ENCODE peak calls at places on chromosome 17, in four cellular contexts. M is PC-9, Y is left ventricle myocardium inferior, L is esophagus squamous epithelium. O is an unnamed sample.

GRCh38 chr17:2893422-2893914 is 97.2 kb downstream of the RAP1GAP2 start:
- DNase-seq in M (peak; percentile 91), L (no peak), Y (no peak), O (no peak)

GRCh38 chr17:41019415-41019814 is 7.6 kb downstream of the KRTAP1-5 start:
- DNase-seq in L (no peak), M (no peak), Y (no peak), O (no peak)

GRCh38 chr17:34110315-34110714 is 144.8 kb upstream of the CCL2 start:
- DNase-seq in L (no peak), M (no peak), Y (no peak), O (no peak)

GRCh38 chr17:13568746-13569739 is 32.7 kb downstream of the HS3ST3A1 start:
- DNase-seq in Y (no peak), L (no peak), M (no peak), O (no peak)

GRCh38 chr17:4822835-4823234 is 10.3 kb upstream of the MINK1 start:
- DNase-seq in L (no peak), M (no peak), Y (no peak), O (no peak)

GRCh38 chr17:77235370-77236080 is 94.8 kb downstream of the SEC14L1 start:
- DNase-seq in M (no peak), Y (peak; percentile 45), L (no peak), O (peak; percentile 82)

GRCh38 chr17:83065660-83066542 is 13.5 kb upstream of the METRNL start:
- DNase-seq in L (no peak), M (no peak), Y (peak; percentile 11), O (peak; percentile 37)

GRCh38 chr17:57305918-57306317 is 49.6 kb downstream of the MSI2 start:
- DNase-seq in M (peak; percentile 60), L (no peak), Y (no peak), O (no peak)

GRCh38 chr17:68255731-68256538 is 8.1 kb downstream of the AMZ2 start:
- DNase-seq in L (no peak), M (no peak), Y (no peak), O (no peak)

GRCh38 chr17:12953126-12953525 is 64.7 kb downstream of the ELAC2 start:
- DNase-seq in Y (no peak), L (no peak), M (no peak), O (no peak)

GRCh38 chr17:3512512-3513171 is 36.8 kb downstream of the ASPA start:
- DNase-seq in M (no peak), Y (peak; percentile 84), L (no peak), O (peak; percentile 90)

GRCh38 chr17:65855245-65855644 is 293.8 kb upstream of the AXIN2 start:
- DNase-seq in M (peak; percentile 77), Y (no peak), L (no peak), O (no peak)

GRCh38 chr17:48616719-48617514 is 1.8 kb upstream of the HOXB8 start:
- DNase-seq in Y (no peak), L (no peak), M (no peak), O (no peak)

GRCh38 chr17:48614904-48615211 is 234 bp downstream of the HOXB8 start:
- DNase-seq in M (no peak), Y (no peak), L (no peak), O (no peak)

GRCh38 chr17:48613862-48614694 is 1.0 kb downstream of the HOXB8 start:
- DNase-seq in M (no peak), L (no peak), Y (no peak), O (no peak)

GRCh38 chr17:48615963-48616718 is 1.0 kb upstream of the HOXB8 start:
- DNase-seq in L (no peak), Y (no peak), M (no peak), O (no peak)

GRCh38 chr17:48615212-48615962 is at the start of gene HOXB8:
- DNase-seq in L (no peak), Y (no peak), M (no peak), O (no peak)
- H3K4me3 ChIP-seq in L (no peak within 1 kb of the TSS), Y (peak within 1 kb of the TSS; percentile 35), M (no peak within 1 kb of the TSS), O (no peak within 1 kb of the TSS)

GRCh38 chr17:63934391-63935112 is 2.4 kb upstream of the CD79B start:
- DNase-seq in Y (no peak), M (no peak), L (no peak), O (no peak)

GRCh38 chr17:63929860-63930766 is 2.0 kb downstream of the CD79B start:
- DNase-seq in L (no peak), Y (no peak), M (no peak), O (no peak)

GRCh38 chr17:63932008-63932561 is at the start of gene CD79B:
- DNase-seq in Y (no peak), L (no peak), M (no peak), O (no peak)

GRCh38 chr17:63930951-63931575 is 1.1 kb downstream of the CD79B start:
- DNase-seq in L (no peak), M (no peak), Y (peak; percentile 77), O (no peak)

GRCh38 chr17:63932721-63933120 is 590 bp upstream of the CD79B start:
- DNase-seq in Y (no peak), L (no peak), M (no peak), O (no peak)
- H3K27ac ChIP-seq in Y (peak overlapping the region; percentile 82), L (no peak overlapping the region), M (no peak overlapping the region), O (no peak overlapping the region)

GRCh38 chr17:78359936-78360370 is at the start of gene SOCS3:
- DNase-seq in M (peak; percentile 83), L (peak; percentile 79), Y (peak; percentile 95), O (peak; percentile 98)

GRCh38 chr17:78359216-78359935 is 501 bp downstream of the SOCS3 start:
- DNase-seq in M (no peak), L (no peak), Y (peak; percentile 39), O (no peak)

GRCh38 chr17:78357687-78358537 is 2.0 kb downstream of the SOCS3 start:
- DNase-seq in Y (no peak), M (no peak), L (no peak), O (no peak)

GRCh38 chr17:78357177-78357586 is 2.7 kb downstream of the SOCS3 start:
- DNase-seq in M (no peak), Y (peak; percentile 58), L (no peak), O (peak; percentile 84)

GRCh38 chr17:78358538-78359215 is 1.2 kb downstream of the SOCS3 start:
- DNase-seq in M (no peak), Y (no peak), L (no peak), O (no peak)
- H3K4me3 ChIP-seq in M (peak overlapping the region; percentile 69), Y (peak overlapping the region; percentile 85), L (peak overlapping the region; percentile 47), O (peak overlapping the region; percentile 35)

DNA sequence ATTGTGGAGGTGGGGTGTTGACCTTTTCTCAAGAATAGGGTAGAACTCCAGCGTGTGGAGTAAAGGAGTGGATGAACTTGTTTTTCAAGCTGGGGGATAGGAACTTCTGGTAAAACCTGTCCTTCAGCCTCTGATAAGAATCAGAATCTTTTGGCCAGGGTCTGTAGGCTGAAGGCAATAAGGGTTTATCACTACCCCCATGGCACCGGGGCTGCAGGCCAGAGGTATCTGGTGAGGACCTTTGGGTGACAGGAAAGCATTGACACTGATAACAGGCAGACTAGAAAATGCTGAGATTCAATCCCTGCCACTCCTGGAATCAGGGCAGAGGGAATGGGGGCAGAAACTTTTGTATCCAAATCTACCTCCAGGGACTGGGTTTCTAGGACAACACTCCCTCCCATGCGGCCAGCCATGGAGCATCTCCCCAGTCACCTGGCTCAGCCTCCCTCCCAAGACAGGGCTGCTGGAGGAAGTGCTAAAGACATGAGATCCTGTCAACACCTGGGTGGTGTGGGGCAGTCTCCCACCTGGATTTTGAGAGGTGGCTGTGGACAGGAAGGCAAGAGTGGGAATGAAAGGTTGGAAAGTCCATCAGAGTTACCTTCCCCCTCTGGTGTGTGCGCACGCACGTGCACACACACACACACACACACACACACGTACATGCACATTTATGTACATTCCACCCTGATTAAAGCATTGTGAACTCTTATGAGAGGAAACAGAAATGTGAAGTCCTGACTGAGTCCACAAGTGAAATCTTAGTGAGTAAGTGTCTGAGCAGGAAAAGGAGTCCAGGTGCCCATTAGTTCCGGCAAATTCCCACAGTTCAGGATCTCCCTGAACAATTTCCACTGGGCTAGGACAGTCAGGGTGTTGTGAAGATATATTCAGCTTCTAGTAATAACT is 53.1 kb upstream of the MARCHF10 start:
- DNase-seq in L (no peak), M (peak; percentile 94), Y (no peak), O (no peak)
- H3K27ac ChIP-seq in L (no peak overlapping the region), M (peak overlapping the region; percentile 80), Y (no peak overlapping the region), O (no peak overlapping the region)